ENCODE peak calls at places on chromosomes 12 and 14, in five cellular contexts. S, K, M, H and A are unnamed samples.

GRCh38 chr12:124125472-124125871 is 152.5 kb downstream of the ZNF664 start:
- DNase-seq in M (peak), S (no peak), K (no peak), H (no peak), A (no peak)

GRCh38 chr12:122080149-122081107 is 1.9 kb downstream of the MLXIP start:
- DNase-seq in K (no peak), S (peak), M (peak), H (no peak), A (no peak)

GRCh38 chr12:68788554-68789143 is 19.3 kb upstream of the MDM2 start:
- DNase-seq in H (no peak), K (no peak), S (no peak), M (no peak), A (no peak)

GRCh38 chr12:59736786-59737185 is 141.0 kb downstream of the SLC16A7 start:
- DNase-seq in M (peak), H (no peak), S (no peak), K (no peak), A (no peak)

GRCh38 chr12:52020539-52021336 is 14.0 kb downstream of the TAMALIN start:
- DNase-seq in H (peak), S (peak), M (peak), K (peak), A (no peak)

GRCh38 chr14:63875311-63875710 is 22.5 kb downstream of the SYNE2 start:
- DNase-seq in K (no peak), S (no peak), M (peak), H (no peak), A (no peak)

GRCh38 chr12:77493769-77494168 is 336.9 kb upstream of the NAV3 start:
- DNase-seq in M (no peak), K (no peak), S (no peak), H (no peak), A (no peak)

GRCh38 chr14:91595736-91596135 is 85.6 kb upstream of the PPP4R3A start:
- DNase-seq in K (no peak), S (no peak), H (no peak), M (no peak), A (no peak)

GRCh38 chr12:91178139-91178561 is 4.5 kb downstream of the DCN start:
- DNase-seq in H (no peak), M (peak), K (no peak), S (no peak), A (no peak)

GRCh38 chr12:42468853-42469252 is 120.7 kb downstream of the PRICKLE1 start:
- DNase-seq in K (no peak), M (no peak), H (no peak), S (no peak), A (no peak)

GRCh38 chr12:122147514-122148290 is 26.3 kb downstream of the IL31 start:
- DNase-seq in M (no peak), H (no peak), S (no peak), K (no peak), A (no peak)

GRCh38 chr12:121649819-121650353 is 19.6 kb downstream of the MORN3 start:
- DNase-seq in K (no peak), M (no peak), S (no peak), H (no peak), A (no peak)

GRCh38 chr14:50299585-50299984 is 12.4 kb downstream of the L2HGDH start:
- DNase-seq in M (no peak), K (no peak), H (no peak), S (no peak), A (no peak)

GRCh38 chr12:94740601-94741362 is 90.4 kb upstream of the TMCC3 start:
- DNase-seq in M (no peak), S (no peak), H (no peak), K (peak), A (no peak)

GRCh38 chr14:55136241-55136640 is 7.2 kb downstream of the LGALS3 start:
- DNase-seq in M (no peak), K (no peak), H (no peak), S (no peak), A (no peak)

GRCh38 chr12:89349814-89350213 is 2.5 kb downstream of the DUSP6 start:
- DNase-seq in H (no peak), S (no peak), M (no peak), K (peak), A (no peak)

GRCh38 chr12:131824450-131824849 is 3.7 kb upstream of the MMP17 start:
- DNase-seq in H (no peak), M (no peak), S (no peak), K (no peak), A (no peak)

GRCh38 chr12:103589517-103589916 is 2.4 kb downstream of the STAB2 start:
- DNase-seq in K (no peak), M (no peak), H (no peak), S (no peak), A (no peak)

GRCh38 chr12:90061834-90062233 is 353.2 kb upstream of the ATP2B1 start:
- DNase-seq in S (no peak), K (no peak), M (no peak), H (no peak), A (no peak)

GRCh38 chr12:52820521-52820920 is 6.6 kb upstream of the KRT4 start:
- DNase-seq in M (no peak), K (no peak), S (no peak), H (no peak), A (no peak)

GRCh38 chr12:5789469-5789968 is 155.5 kb downstream of the ANO2 start:
- DNase-seq in M (no peak), S (no peak), K (no peak), H (no peak), A (no peak)

GRCh38 chr12:5032821-5033220 is 10.9 kb upstream of the KCNA5 start:
- DNase-seq in H (no peak), M (no peak), K (no peak), S (no peak), A (no peak)

GRCh38 chr14:89067293-89067972 is 243.0 kb downstream of the TTC8 start:
- DNase-seq in S (no peak), H (no peak), M (no peak), K (no peak), A (no peak)

GRCh38 chr14:104528496-104528895 is 51.1 kb upstream of the C14orf180 start:
- DNase-seq in K (peak), S (no peak), H (no peak), M (no peak), A (no peak)

GRCh38 chr12:72433298-72433697 is 161.1 kb downstream of the TRHDE start:
- DNase-seq in M (no peak), S (no peak), H (no peak), K (no peak), A (no peak)